ENCODE peak calls at places on chromosomes 1 and 21, in five cellular contexts. One of them, this sample, is unnamed.

GRCh38 chr1:17013598-17014320 is 2.0 kb upstream of the ATP13A2 start:
- DNase-seq in hepatocyte: no peak
- DNase-seq in tibial nerve: peak
- DNase-seq in cardiac fibroblast: no peak
- DNase-seq in coronary artery: no peak
- DNase-seq in this sample: no peak

GRCh38 chr1:170548497-170548896 is 16.5 kb downstream of the GORAB start:
- DNase-seq in tibial nerve: no peak
- DNase-seq in cardiac fibroblast: no peak
- DNase-seq in coronary artery: no peak
- DNase-seq in hepatocyte: no peak
- DNase-seq in this sample: no peak

GRCh38 chr1:99149952-99150351 is 114.3 kb upstream of the PLPPR4 start:
- DNase-seq in tibial nerve: no peak
- DNase-seq in coronary artery: no peak
- DNase-seq in hepatocyte: no peak
- DNase-seq in cardiac fibroblast: no peak
- DNase-seq in this sample: no peak

GRCh38 chr21:25895565-25896205 is 160.9 kb downstream of the GABPA start:
- DNase-seq in tibial nerve: peak
- DNase-seq in cardiac fibroblast: peak
- DNase-seq in coronary artery: no peak
- DNase-seq in hepatocyte: no peak
- DNase-seq in this sample: no peak

GRCh38 chr1:235882816-235883215 is 16.1 kb upstream of the LYST start:
- DNase-seq in cardiac fibroblast: peak
- DNase-seq in tibial nerve: no peak
- DNase-seq in coronary artery: no peak
- DNase-seq in hepatocyte: no peak
- DNase-seq in this sample: no peak

GRCh38 chr1:58931024-58931423 is 147.2 kb upstream of the JUN start:
- DNase-seq in cardiac fibroblast: no peak
- DNase-seq in tibial nerve: no peak
- DNase-seq in coronary artery: no peak
- DNase-seq in hepatocyte: no peak
- DNase-seq in this sample: no peak

GRCh38 chr1:2411801-2412394 is 466 bp downstream of the PEX10 start:
- DNase-seq in hepatocyte: no peak
- DNase-seq in cardiac fibroblast: no peak
- DNase-seq in tibial nerve: no peak
- DNase-seq in coronary artery: no peak
- DNase-seq in this sample: no peak

GRCh38 chr1:98323906-98324358 is 337.6 kb upstream of the SNX7 start:
- DNase-seq in cardiac fibroblast: peak
- DNase-seq in coronary artery: peak
- DNase-seq in tibial nerve: peak
- DNase-seq in hepatocyte: peak
- DNase-seq in this sample: no peak

GRCh38 chr1:230705289-230706019 is 8.5 kb downstream of the AGT start:
- DNase-seq in tibial nerve: no peak
- DNase-seq in cardiac fibroblast: no peak
- DNase-seq in coronary artery: no peak
- DNase-seq in hepatocyte: no peak
- DNase-seq in this sample: no peak

GRCh38 chr1:92482665-92483441 is 3.9 kb downstream of the GFI1 start:
- DNase-seq in hepatocyte: no peak
- DNase-seq in cardiac fibroblast: no peak
- DNase-seq in coronary artery: no peak
- DNase-seq in tibial nerve: no peak
- DNase-seq in this sample: no peak

GRCh38 chr1:65344171-65344570 is 34.8 kb downstream of the DNAJC6 start:
- DNase-seq in hepatocyte: no peak
- DNase-seq in coronary artery: no peak
- DNase-seq in cardiac fibroblast: no peak
- DNase-seq in tibial nerve: no peak
- DNase-seq in this sample: no peak

GRCh38 chr1:59198565-59198964 is 98.3 kb upstream of the FGGY start:
- DNase-seq in coronary artery: no peak
- DNase-seq in cardiac fibroblast: no peak
- DNase-seq in hepatocyte: peak
- DNase-seq in tibial nerve: no peak
- DNase-seq in this sample: no peak

GRCh38 chr1:204680051-204680450 is 5.5 kb downstream of the LRRN2 start:
- DNase-seq in cardiac fibroblast: no peak
- DNase-seq in coronary artery: no peak
- DNase-seq in hepatocyte: no peak
- DNase-seq in tibial nerve: no peak
- DNase-seq in this sample: no peak

DNA sequence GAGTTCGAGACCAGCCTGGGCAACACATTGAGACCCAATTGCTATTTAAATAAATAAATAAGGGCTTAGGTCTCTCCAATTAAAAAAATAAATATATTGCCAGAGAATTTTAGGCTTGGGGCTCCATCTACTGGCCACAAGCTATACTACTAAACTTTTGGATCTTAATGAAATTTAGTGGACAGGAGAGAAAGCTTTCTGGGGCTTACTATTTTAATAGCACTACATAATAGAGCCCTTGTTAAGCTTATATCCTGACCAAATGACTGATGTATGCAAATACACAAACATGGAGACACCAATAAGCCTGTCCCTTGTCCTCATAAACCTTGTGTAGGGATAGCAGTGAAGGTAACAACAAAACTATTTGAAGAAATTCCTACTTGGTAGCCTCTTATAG is 18.4 kb downstream of the CCT3 start:
- DNase-seq in hepatocyte: peak
- DNase-seq in cardiac fibroblast: peak
- DNase-seq in coronary artery: no peak
- DNase-seq in tibial nerve: peak
- DNase-seq in this sample: peak
- TF ChIP-seq CTCF in hepatocyte: peak
- TF ChIP-seq CTCF in cardiac fibroblast: peak
- TF ChIP-seq CTCF in coronary artery: no peak
- TF ChIP-seq CTCF in tibial nerve: peak
- TF ChIP-seq CTCF in this sample: peak

GRCh38 chr1:200907611-200908097 is 13.0 kb downstream of the INAVA start:
- DNase-seq in cardiac fibroblast: no peak
- DNase-seq in tibial nerve: no peak
- DNase-seq in coronary artery: no peak
- DNase-seq in hepatocyte: no peak
- DNase-seq in this sample: no peak
- TF ChIP-seq CTCF in cardiac fibroblast: no peak
- TF ChIP-seq CTCF in tibial nerve: no peak
- TF ChIP-seq CTCF in coronary artery: no peak
- TF ChIP-seq CTCF in hepatocyte: no peak
- TF ChIP-seq CTCF in this sample: no peak

GRCh38 chr1:228415853-228416216 is 826 bp downstream of the TRIM17 start:
- DNase-seq in tibial nerve: no peak
- DNase-seq in cardiac fibroblast: no peak
- DNase-seq in hepatocyte: no peak
- DNase-seq in coronary artery: no peak
- DNase-seq in this sample: no peak

GRCh38 chr1:228417471-228418203 is 976 bp upstream of the TRIM17 start:
- DNase-seq in cardiac fibroblast: peak
- DNase-seq in hepatocyte: no peak
- DNase-seq in tibial nerve: no peak
- DNase-seq in coronary artery: no peak
- DNase-seq in this sample: no peak

GRCh38 chr1:228415221-228415620 is 1.4 kb downstream of the TRIM17 start:
- DNase-seq in hepatocyte: no peak
- DNase-seq in cardiac fibroblast: no peak
- DNase-seq in coronary artery: no peak
- DNase-seq in tibial nerve: no peak
- DNase-seq in this sample: no peak

GRCh38 chr1:228417061-228417460 is 400 bp upstream of the TRIM17 start:
- DNase-seq in cardiac fibroblast: no peak
- DNase-seq in hepatocyte: no peak
- DNase-seq in tibial nerve: no peak
- DNase-seq in coronary artery: no peak
- DNase-seq in this sample: no peak

GRCh38 chr1:228416217-228416971 is at the start of gene TRIM17:
- DNase-seq in coronary artery: no peak
- DNase-seq in cardiac fibroblast: peak
- DNase-seq in tibial nerve: no peak
- DNase-seq in hepatocyte: peak
- DNase-seq in this sample: no peak
- TF ChIP-seq CTCF in coronary artery: no peak
- TF ChIP-seq CTCF in cardiac fibroblast: peak
- TF ChIP-seq CTCF in tibial nerve: peak
- TF ChIP-seq CTCF in hepatocyte: peak
- TF ChIP-seq CTCF in this sample: no peak

GRCh38 chr1:226611301-226611700 is 62.7 kb downstream of the STUM start:
- DNase-seq in cardiac fibroblast: no peak
- DNase-seq in tibial nerve: no peak
- DNase-seq in hepatocyte: no peak
- DNase-seq in coronary artery: peak
- DNase-seq in this sample: no peak
- TF ChIP-seq CTCF in cardiac fibroblast: no peak
- TF ChIP-seq CTCF in tibial nerve: no peak
- TF ChIP-seq CTCF in hepatocyte: no peak
- TF ChIP-seq CTCF in coronary artery: no peak
- TF ChIP-seq CTCF in this sample: no peak

DNA sequence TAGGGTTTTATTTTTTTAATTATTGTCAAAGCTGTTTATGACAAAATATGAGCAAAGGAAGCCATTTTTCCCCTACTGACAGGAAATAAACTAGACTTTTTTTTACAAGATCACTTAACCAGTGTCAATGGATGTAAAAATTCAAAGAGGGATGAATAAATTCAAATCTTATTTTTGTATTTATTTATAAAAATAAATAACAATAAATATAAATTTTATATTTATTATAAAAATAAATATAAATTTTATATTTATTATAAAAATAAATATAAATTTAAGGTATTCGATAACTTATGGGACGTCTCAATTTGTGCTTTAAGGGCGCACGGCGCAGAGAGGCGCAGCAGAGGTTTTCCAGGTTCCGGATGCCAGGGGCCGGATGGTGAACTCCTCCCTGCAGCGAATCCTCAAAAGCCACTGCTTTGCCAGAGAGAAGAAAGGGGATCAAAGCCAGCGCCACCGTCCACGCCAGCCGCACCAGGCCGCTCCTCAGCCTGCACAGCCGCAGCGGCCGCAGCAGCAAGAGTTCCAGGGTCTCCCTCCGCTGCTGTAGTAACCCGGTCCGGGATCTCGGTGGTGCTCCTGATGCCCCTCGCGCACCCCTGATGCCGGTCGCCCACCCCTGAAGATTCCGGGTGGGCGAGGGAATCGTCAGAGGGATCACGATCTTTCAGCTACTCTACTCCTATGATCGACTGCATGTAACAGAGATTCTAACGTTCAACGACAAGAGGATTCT is 28.6 kb upstream of the RLF start:
- DNase-seq in tibial nerve: no peak
- DNase-seq in cardiac fibroblast: peak
- DNase-seq in hepatocyte: no peak
- DNase-seq in coronary artery: no peak
- DNase-seq in this sample: no peak
- TF ChIP-seq CTCF in tibial nerve: no peak
- TF ChIP-seq CTCF in cardiac fibroblast: no peak
- TF ChIP-seq CTCF in hepatocyte: no peak
- TF ChIP-seq CTCF in coronary artery: no peak
- TF ChIP-seq CTCF in this sample: no peak

DNA sequence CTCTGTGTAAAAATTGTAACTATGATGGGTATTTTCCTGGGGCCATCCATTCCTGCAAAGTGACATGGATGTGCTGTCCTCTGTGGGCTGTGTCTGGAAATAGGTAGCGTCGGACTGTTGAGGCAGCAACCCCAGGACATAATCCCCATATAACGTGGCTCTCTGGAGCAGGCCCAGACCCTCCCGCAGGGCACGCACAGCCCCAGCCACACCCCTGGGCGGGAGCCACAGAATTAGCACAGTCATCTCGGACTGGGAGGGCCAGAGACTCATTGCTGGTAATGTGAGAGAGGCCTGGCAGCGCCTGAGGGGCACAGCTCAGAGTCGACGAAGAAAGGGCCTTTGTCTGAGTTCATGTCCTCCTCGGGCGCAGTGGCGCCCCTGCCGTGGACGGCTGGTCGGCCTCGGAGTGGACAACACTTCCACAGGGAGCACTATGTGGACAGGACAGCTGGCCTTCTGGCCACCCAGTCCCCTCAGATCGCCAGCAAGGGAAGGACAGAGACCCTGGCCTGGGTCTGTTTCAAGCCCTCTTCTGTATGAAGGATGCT is 20.1 kb downstream of the SIM2 start:
- DNase-seq in hepatocyte: no peak
- DNase-seq in cardiac fibroblast: no peak
- DNase-seq in coronary artery: no peak
- DNase-seq in tibial nerve: no peak
- DNase-seq in this sample: no peak
- TF ChIP-seq CTCF in hepatocyte: no peak
- TF ChIP-seq CTCF in cardiac fibroblast: no peak
- TF ChIP-seq CTCF in coronary artery: no peak
- TF ChIP-seq CTCF in tibial nerve: peak
- TF ChIP-seq CTCF in this sample: no peak

GRCh38 chr1:197391303-197392226 is 123.5 kb downstream of the CRB1 start:
- DNase-seq in tibial nerve: no peak
- DNase-seq in hepatocyte: no peak
- DNase-seq in coronary artery: no peak
- DNase-seq in cardiac fibroblast: peak
- DNase-seq in this sample: no peak
- TF ChIP-seq CTCF in tibial nerve: no peak
- TF ChIP-seq CTCF in hepatocyte: no peak
- TF ChIP-seq CTCF in coronary artery: no peak
- TF ChIP-seq CTCF in cardiac fibroblast: no peak
- TF ChIP-seq CTCF in this sample: no peak

DNA sequence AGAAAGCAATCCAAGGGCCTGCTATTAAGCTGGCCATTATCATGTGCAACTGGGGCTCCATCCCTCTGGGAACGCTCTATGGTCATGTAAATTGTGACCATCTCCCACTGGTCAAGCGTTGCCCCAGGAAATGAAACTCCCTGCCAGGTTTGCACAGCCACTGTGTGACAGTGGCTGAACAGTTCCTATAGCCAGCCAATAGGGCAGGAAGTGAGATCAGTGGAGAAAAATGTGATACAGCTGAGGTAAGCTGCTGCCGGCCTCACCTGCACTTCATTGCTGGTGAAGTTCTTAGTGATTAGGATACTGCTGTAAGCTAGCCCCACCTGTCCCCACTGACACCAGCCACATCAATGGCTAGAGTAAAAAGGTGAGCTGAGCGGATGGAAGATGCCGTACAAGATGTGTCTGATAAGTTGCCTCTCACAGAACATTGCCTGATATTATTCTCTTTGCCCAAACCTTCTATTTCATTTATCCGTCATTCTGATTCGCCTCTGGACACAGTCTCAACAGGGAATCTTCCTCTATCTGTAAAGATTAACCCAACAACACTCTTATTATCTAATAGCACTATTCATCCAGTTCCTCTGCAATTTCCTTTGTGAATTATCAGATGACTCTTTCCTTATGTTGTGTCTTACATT is 38.4 kb upstream of the CDC42BPA start:
- DNase-seq in tibial nerve: no peak
- DNase-seq in hepatocyte: peak
- DNase-seq in cardiac fibroblast: no peak
- DNase-seq in coronary artery: no peak
- DNase-seq in this sample: no peak
- TF ChIP-seq CTCF in tibial nerve: no peak
- TF ChIP-seq CTCF in hepatocyte: no peak
- TF ChIP-seq CTCF in cardiac fibroblast: no peak
- TF ChIP-seq CTCF in coronary artery: no peak
- TF ChIP-seq CTCF in this sample: no peak

This sample was measured in D721Med.